ENCODE peak calls at places on chromosomes 3 and 15, in six cellular contexts. H is A549, P is GM12878, V is HepG2, R is K562, U is endothelial cell of umbilical vein. F is an unnamed sample.

GRCh38 chr15:68618339-68619302 is 39.8 kb downstream of the CORO2B start:
- DNase-seq in H (no peak), P (no peak), V (no peak), R (no peak), U (peak; percentile 77), F (peak; percentile 14)

GRCh38 chr3:129940086-129940485 is 34.4 kb upstream of the TRH start:
- DNase-seq in H (no peak), P (no peak), V (no peak), R (no peak), U (no peak), F (no peak)

GRCh38 chr3:99895106-99895705 is 77.5 kb downstream of the CMSS1 start:
- DNase-seq in H (no peak), P (no peak), V (no peak), R (no peak), U (no peak), F (peak; percentile 11)

GRCh38 chr15:76448755-76449154 is 112.2 kb downstream of the ISL2 start:
- DNase-seq in H (no peak), P (no peak), V (no peak), R (no peak), U (no peak), F (no peak)

GRCh38 chr3:100833483-100833882 is 124.2 kb downstream of the TFG start:
- DNase-seq in H (no peak), P (no peak), V (peak; percentile 78), R (no peak), U (no peak), F (no peak)

GRCh38 chr3:11610044-11610671 is 33.6 kb downstream of the VGLL4 start:
- DNase-seq in H (no peak), P (no peak), V (peak; percentile 81), R (no peak), U (no peak), F (no peak)

GRCh38 chr15:75680007-75680789 is 32.5 kb downstream of the CSPG4 start:
- DNase-seq in H (no peak), P (no peak), V (no peak), R (no peak), U (no peak), F (no peak)

GRCh38 chr3:171058058-171058457 is 31.5 kb upstream of the SLC2A2 start:
- DNase-seq in H (no peak), P (no peak), V (no peak), R (no peak), U (no peak), F (no peak)

GRCh38 chr3:10351013-10351735 is 30.3 kb upstream of the SEC13 start:
- DNase-seq in H (peak; percentile 47), P (no peak), V (no peak), R (peak; percentile 58), U (no peak), F (no peak)

GRCh38 chr15:93001881-93002280 is 87.1 kb downstream of the RGMA start:
- DNase-seq in H (no peak), P (no peak), V (no peak), R (no peak), U (no peak), F (peak; percentile 19)

GRCh38 chr15:82127581-82127980 is 81.8 kb upstream of the MEX3B start:
- DNase-seq in H (no peak), P (no peak), V (no peak), R (no peak), U (no peak), F (no peak)

GRCh38 chr3:81022339-81022738 is 739.1 kb downstream of the GBE1 start:
- DNase-seq in H (no peak), P (no peak), V (no peak), R (no peak), U (no peak), F (no peak)

GRCh38 chr3:81024560-81024959 is 736.9 kb downstream of the GBE1 start:
- DNase-seq in H (no peak), P (no peak), V (no peak), R (no peak), U (no peak), F (no peak)

GRCh38 chr3:81033185-81033584 is 728.3 kb downstream of the GBE1 start:
- DNase-seq in H (no peak), P (no peak), V (no peak), R (no peak), U (no peak), F (no peak)

DNA sequence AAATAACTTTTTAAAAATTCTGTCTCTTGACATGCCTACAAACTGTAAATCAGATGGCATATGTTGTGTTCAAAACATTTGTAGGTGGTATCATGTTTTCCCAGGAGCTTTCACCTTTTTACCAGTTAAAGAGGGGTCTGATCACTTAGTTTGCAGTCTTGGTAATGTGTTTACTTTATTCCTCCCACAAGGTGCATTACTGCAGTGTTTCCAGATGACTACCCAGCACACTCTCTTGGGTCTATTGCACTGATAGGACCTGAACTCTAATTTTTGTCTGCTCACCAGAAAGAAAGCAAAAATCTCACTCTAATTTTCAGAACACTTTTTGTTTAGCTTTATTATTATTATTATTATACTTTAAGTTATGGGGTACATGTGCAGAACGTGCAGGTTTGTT is 734.1 kb downstream of the GBE1 start:
- DNase-seq in H (no peak), P (no peak), V (no peak), R (no peak), U (no peak), F (no peak)
- TF ChIP-seq MYC in H (no peak), P (no peak), V (no peak), R (no peak), U (no peak), F (no peak)

GRCh38 chr3:176661432-176661964 is 535.8 kb downstream of the TBL1XR1 start:
- DNase-seq in H (no peak), P (no peak), V (no peak), R (peak; percentile 84), U (peak; percentile 40), F (no peak)

GRCh38 chr3:176663376-176663775 is 533.9 kb downstream of the TBL1XR1 start:
- DNase-seq in H (no peak), P (no peak), V (no peak), R (no peak), U (peak; percentile 76), F (no peak)

DNA sequence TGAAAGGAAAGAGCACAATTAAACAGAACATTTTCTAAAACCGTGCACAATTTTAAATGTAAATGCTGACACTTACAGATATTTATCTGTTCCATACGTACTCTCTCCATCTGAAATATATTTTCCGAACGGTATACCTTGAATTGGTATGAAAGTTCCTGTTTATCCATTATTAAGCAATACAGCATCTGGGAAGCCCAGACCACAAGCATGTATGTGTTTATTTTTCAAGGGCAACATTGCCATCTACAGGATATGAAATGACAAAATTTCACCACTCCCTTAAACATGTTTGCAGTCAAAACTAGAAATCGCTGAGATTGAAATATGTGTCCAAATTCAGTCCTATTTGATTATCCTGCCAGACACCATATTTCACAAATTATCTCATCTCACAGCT is 533.5 kb downstream of the TBL1XR1 start:
- DNase-seq in H (peak; percentile 1), P (no peak), V (peak; percentile 36), R (peak; percentile 67), U (peak; percentile 80), F (peak; percentile 38)
- TF ChIP-seq MAX in H (no peak), P (no peak), V (no peak), R (no peak), U (no peak), F (no peak)

DNA sequence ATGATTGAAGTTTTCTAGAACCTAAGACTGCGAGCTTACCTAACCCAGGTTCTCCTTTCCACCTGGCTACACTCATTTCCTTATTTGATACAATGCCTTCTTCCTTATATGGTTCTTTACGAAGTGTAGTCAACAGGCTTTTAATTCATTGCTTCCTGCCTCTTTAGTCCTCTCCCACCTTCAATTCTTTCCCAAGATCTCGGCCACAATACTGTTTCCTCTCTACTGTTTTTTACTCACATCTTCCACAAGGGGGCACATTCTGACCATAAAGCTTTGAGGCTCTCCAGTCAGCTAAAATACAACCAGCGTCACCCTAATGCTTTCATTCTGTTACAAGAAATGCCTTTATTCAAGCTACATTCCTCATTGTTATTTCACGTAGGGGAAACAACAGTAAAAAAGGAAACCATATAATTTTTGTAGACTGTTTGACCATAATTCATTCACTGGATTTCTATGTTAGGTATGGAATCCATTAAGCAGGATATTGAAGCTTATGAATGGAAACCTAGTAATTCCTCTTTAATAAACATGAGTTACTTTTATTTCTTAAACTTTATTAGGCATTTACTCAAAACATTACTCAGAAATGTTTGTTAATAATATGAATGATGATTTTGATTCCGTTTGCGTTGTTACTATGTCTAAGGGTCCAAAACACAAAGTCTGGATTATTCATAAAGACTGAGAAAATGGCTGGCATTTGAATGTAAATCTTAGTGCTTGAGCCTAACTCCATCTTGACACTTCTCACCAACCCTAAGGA is 29.5 kb upstream of the VEPH1 start:
- DNase-seq in H (peak; percentile 58), P (peak; percentile 9), V (peak; percentile 58), R (peak; percentile 85), U (peak; percentile 94), F (peak; percentile 73)
- TF ChIP-seq MYC in H (no peak), P (no peak), V (no peak), R (no peak), U (no peak), F (no peak)

GRCh38 chr3:177295116-177295515 is 97.8 kb upstream of the TBL1XR1 start:
- DNase-seq in H (no peak), P (no peak), V (no peak), R (no peak), U (no peak), F (no peak)

GRCh38 chr3:177299250-177299649 is 102.0 kb upstream of the TBL1XR1 start:
- DNase-seq in H (no peak), P (no peak), V (no peak), R (no peak), U (no peak), F (no peak)

GRCh38 chr3:177290633-177291032 is 93.4 kb upstream of the TBL1XR1 start:
- DNase-seq in H (no peak), P (no peak), V (no peak), R (no peak), U (no peak), F (no peak)

DNA sequence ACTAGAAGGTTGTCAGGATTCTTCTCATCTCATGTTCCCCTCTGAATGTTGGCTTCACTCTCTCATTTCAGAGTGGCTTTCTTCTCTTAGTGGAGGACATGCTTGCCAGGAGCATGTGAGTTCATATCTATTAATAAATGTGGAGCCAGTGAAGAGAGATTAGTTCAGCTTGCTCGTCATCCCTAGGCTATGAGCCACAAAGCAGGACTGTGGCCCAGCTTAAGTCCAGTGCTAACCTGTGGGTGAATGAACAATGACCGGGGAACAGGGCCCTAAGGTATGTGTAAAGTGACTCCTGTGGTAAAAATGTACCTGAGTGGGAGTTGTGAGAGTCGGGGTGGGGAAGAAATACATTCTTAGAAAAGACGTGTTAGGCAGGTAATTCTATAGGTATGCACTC is 96.9 kb upstream of the TBL1XR1 start:
- DNase-seq in H (no peak), P (no peak), V (no peak), R (peak; percentile 28), U (no peak), F (no peak)
- TF ChIP-seq MAX in H (no peak), P (no peak), V (no peak), R (no peak), U (no peak), F (no peak)

F was measured in NB4.